ENCODE peak calls at places on chromosomes 7 and 10, in four cellular contexts. J is WTC11, E is A549, S is K562. Q is an unnamed sample.

GRCh38 chr7:94223375-94224084 is 171.2 kb upstream of the COL1A2 start:
- DNase-seq in J (peak), E (peak), S (no peak), Q (no peak)

GRCh38 chr10:133379801-133380666 is 972 bp downstream of the PAOX start:
- DNase-seq in J (no peak), E (no peak), S (no peak), Q (no peak)

GRCh38 chr7:106538638-106539037 is 122.3 kb downstream of the CCDC71L start:
- DNase-seq in J (no peak), E (no peak), S (no peak), Q (no peak)

GRCh38 chr10:7529638-7530037 is 118.8 kb upstream of the SFMBT2 start:
- DNase-seq in J (peak), E (peak), S (no peak), Q (peak)

GRCh38 chr7:149457766-149458165 is 3.1 kb downstream of the ZNF777 start:
- DNase-seq in J (no peak), E (no peak), S (no peak), Q (no peak)

GRCh38 chr7:31642681-31643115 is 44.3 kb upstream of the PPP1R17 start:
- DNase-seq in J (no peak), E (no peak), S (no peak), Q (no peak)

GRCh38 chr7:37982423-37982822 is 62.0 kb downstream of the EPDR1 start:
- DNase-seq in J (no peak), E (no peak), S (no peak), Q (no peak)

GRCh38 chr7:130441408-130441854 is 615 bp upstream of the CEP41 start:
- DNase-seq in J (peak), E (peak), S (peak), Q (no peak)

GRCh38 chr7:128831994-128832879 is 2.0 kb downstream of the FLNC start:
- DNase-seq in J (peak), E (no peak), S (peak), Q (no peak)

GRCh38 chr7:131557521-131558385 is 1.3 kb upstream of the PODXL start:
- DNase-seq in J (peak), E (no peak), S (no peak), Q (no peak)

GRCh38 chr10:77737608-77738007 is 100.0 kb upstream of the KCNMA1 start:
- DNase-seq in J (no peak), E (no peak), S (no peak), Q (no peak)

GRCh38 chr7:114825423-114825951 is 96.4 kb upstream of the MDFIC start:
- DNase-seq in J (peak), E (no peak), S (no peak), Q (no peak)

GRCh38 chr7:82674319-82674718 is 230.7 kb upstream of the CACNA2D1 start:
- DNase-seq in J (no peak), E (no peak), S (no peak), Q (no peak)

GRCh38 chr10:31146496-31147219 is 115.0 kb upstream of the ZNF438 start:
- DNase-seq in J (no peak), E (peak), S (no peak), Q (no peak)

GRCh38 chr7:6419310-6419773 is 28.4 kb downstream of the DAGLB start:
- DNase-seq in J (no peak), E (no peak), S (no peak), Q (no peak)

GRCh38 chr7:147523056-147523455 is 1067.5 kb upstream of the C7orf33 start:
- DNase-seq in J (no peak), E (no peak), S (no peak), Q (no peak)

GRCh38 chr7:37590824-37591223 is 92.7 kb upstream of the GPR141 start:
- DNase-seq in J (no peak), E (no peak), S (no peak), Q (no peak)

GRCh38 chr10:65415318-65415717 is 1510.5 kb upstream of the LRRTM3 start:
- DNase-seq in J (no peak), E (no peak), S (no peak), Q (no peak)

GRCh38 chr7:115352375-115352774 is 430.5 kb downstream of the MDFIC start:
- DNase-seq in J (no peak), E (no peak), S (no peak), Q (no peak)

DNA sequence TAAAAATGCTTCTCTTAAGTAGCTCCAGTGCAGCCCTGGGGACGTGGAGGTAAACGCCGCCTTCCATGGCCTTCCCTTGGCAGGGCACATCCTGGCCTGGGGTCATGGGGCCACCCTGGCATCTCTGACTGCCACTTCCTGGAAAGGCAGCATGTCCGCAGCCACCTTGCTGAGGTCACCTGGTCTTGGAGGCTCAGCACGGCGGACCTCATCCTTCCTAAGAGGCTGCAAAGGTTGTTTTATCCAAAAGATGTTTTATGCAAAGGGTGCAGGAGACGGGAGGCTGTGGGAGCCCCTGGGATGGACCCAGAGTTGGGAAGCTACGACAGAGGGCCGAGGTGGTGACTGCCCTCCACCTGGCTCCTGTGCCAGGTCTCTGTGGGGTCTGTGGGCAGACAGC is 106.0 kb downstream of the TCERG1L start:
- DNase-seq in J (no peak), E (no peak), S (no peak), Q (no peak)
- TF ChIP-seq HMGXB4 in J (no peak), E (no peak), S (no peak), Q (no peak)

GRCh38 chr7:7970113-7970619 is 1.6 kb downstream of the GLCCI1 start:
- DNase-seq in J (no peak), E (no peak), S (no peak), Q (no peak)
- TF ChIP-seq HMGXB4 in J (no peak), E (no peak), S (no peak), Q (no peak)

DNA sequence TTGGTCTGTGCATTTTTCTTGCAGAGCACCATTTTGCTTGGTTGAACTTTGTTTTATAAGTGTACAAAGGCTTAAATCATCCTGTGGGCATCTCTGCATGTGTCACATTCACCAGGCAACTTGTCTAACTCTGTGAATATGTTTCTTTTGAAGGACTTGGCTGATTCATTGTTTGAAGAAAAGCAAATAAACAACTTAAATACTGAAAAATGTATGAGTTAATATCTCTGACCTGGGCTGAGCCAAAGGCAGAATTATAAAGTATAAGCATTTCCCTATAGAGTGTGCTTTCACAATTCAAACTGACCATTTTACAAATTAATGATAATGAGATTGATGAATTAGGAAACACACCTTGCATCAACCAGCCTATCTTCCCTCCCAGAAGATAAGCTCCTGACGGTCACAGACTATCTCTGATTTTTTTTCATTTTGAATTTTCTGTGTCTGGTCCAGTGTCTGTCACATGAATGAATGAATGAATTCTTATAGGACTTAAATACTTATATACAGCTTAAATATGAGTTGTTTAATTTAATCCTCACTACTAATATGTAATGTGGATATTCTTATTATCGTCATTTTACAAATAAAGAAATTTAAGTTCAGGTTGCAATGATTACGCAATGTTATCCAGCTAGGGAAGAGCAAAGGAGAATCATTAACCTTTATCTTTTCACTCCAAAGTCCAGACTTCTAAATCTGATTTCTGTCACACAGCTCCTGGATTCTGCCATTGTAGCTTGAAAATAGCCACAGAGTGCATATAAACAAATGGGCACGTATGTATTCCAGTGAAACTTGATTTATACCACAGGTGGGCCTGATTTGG is 182.0 kb upstream of the PHYHIPL start:
- DNase-seq in J (no peak), E (peak), S (no peak), Q (peak)
- TF ChIP-seq HMGXB4 in J (no peak), E (no peak), S (no peak), Q (no peak)

GRCh38 chr7:75531359-75531821 is 39.3 kb downstream of the SPDYE5 start:
- DNase-seq in J (peak), E (peak), S (no peak), Q (peak)
- TF ChIP-seq HMGXB4 in J (no peak), E (no peak), S (no peak), Q (no peak)

GRCh38 chr10:100890696-100891271 is 22.0 kb upstream of the SLF2 start:
- DNase-seq in J (no peak), E (peak), S (no peak), Q (peak)
- TF ChIP-seq HMGXB4 in J (no peak), E (no peak), S (no peak), Q (no peak)

GRCh38 chr7:75991531-75992082 is 2.8 kb downstream of the TMEM120A start:
- DNase-seq in J (no peak), E (no peak), S (no peak), Q (no peak)

GRCh38 chr7:75993689-75994387 is 557 bp downstream of the TMEM120A start:
- DNase-seq in J (peak), E (peak), S (peak), Q (peak)

GRCh38 chr7:75994388-75995051 is at the start of gene TMEM120A:
- DNase-seq in J (peak), E (peak), S (peak), Q (peak)

GRCh38 chr7:75989726-75990388 is 4.5 kb downstream of the TMEM120A start:
- DNase-seq in J (no peak), E (no peak), S (no peak), Q (peak)

GRCh38 chr7:75992083-75992755 is 2.2 kb downstream of the TMEM120A start:
- DNase-seq in J (no peak), E (no peak), S (no peak), Q (no peak)
- TF ChIP-seq HMGXB4 in J (no peak), E (no peak), S (no peak), Q (no peak)

GRCh38 chr7:75650062-75650461 is 88.7 kb downstream of the HIP1 start:
- DNase-seq in J (peak), E (no peak), S (peak), Q (no peak)
- TF ChIP-seq HMGXB4 in J (no peak), E (no peak), S (no peak), Q (no peak)

GRCh38 chr10:34181545-34182300 is 633.4 kb downstream of the PARD3 start:
- DNase-seq in J (no peak), E (no peak), S (no peak), Q (no peak)
- TF ChIP-seq HMGXB4 in J (no peak), E (no peak), S (no peak), Q (no peak)

GRCh38 chr10:81081887-81082620 is 544.4 kb downstream of the SH2D4B start:
- DNase-seq in J (peak), E (no peak), S (no peak), Q (no peak)
- TF ChIP-seq HMGXB4 in J (no peak), E (no peak), S (no peak), Q (no peak)

Q was measured in HepG2.